ENCODE peak calls at places on chromosomes 12 and 14, in six cellular contexts. One of them, this sample, is unnamed.

GRCh38 chr12:101733166-101733565 is 6.1 kb downstream of the SYCP3 start:
- DNase-seq in OCI-LY7: no peak
- DNase-seq in progenitor cell of endocrine pancreas: no peak
- DNase-seq in CD4-positive, alpha-beta T cell: no peak
- DNase-seq in K562: no peak
- DNase-seq in fibroblast of mammary gland: no peak
- DNase-seq in this sample: no peak

GRCh38 chr14:92625213-92625612 is 111.6 kb downstream of the RIN3 start:
- DNase-seq in CD4-positive, alpha-beta T cell: no peak
- DNase-seq in progenitor cell of endocrine pancreas: no peak
- DNase-seq in OCI-LY7: no peak
- DNase-seq in fibroblast of mammary gland: peak
- DNase-seq in K562: no peak
- DNase-seq in this sample: no peak

GRCh38 chr14:93713726-93714405 is 74.4 kb downstream of the PRIMA1 start:
- DNase-seq in progenitor cell of endocrine pancreas: no peak
- DNase-seq in OCI-LY7: no peak
- DNase-seq in K562: no peak
- DNase-seq in CD4-positive, alpha-beta T cell: no peak
- DNase-seq in fibroblast of mammary gland: no peak
- DNase-seq in this sample: no peak

GRCh38 chr14:96229315-96229714 is 24.7 kb downstream of the BDKRB2 start:
- DNase-seq in fibroblast of mammary gland: peak
- DNase-seq in CD4-positive, alpha-beta T cell: no peak
- DNase-seq in progenitor cell of endocrine pancreas: no peak
- DNase-seq in K562: no peak
- DNase-seq in OCI-LY7: no peak
- DNase-seq in this sample: no peak

GRCh38 chr14:104319489-104320241 is 181.3 kb downstream of the KIF26A start:
- DNase-seq in progenitor cell of endocrine pancreas: no peak
- DNase-seq in K562: no peak
- DNase-seq in CD4-positive, alpha-beta T cell: no peak
- DNase-seq in fibroblast of mammary gland: no peak
- DNase-seq in OCI-LY7: no peak
- DNase-seq in this sample: no peak

GRCh38 chr12:30905483-30906009 is 21.0 kb upstream of the TSPAN11 start:
- DNase-seq in fibroblast of mammary gland: no peak
- DNase-seq in progenitor cell of endocrine pancreas: no peak
- DNase-seq in K562: no peak
- DNase-seq in CD4-positive, alpha-beta T cell: no peak
- DNase-seq in OCI-LY7: no peak
- DNase-seq in this sample: no peak

GRCh38 chr12:122946690-122947271 is 19.5 kb downstream of the ABCB9 start:
- DNase-seq in progenitor cell of endocrine pancreas: no peak
- DNase-seq in OCI-LY7: peak
- DNase-seq in CD4-positive, alpha-beta T cell: peak
- DNase-seq in K562: peak
- DNase-seq in fibroblast of mammary gland: peak
- DNase-seq in this sample: no peak

GRCh38 chr12:120474092-120474960 is 4.8 kb upstream of the SRSF9 start:
- DNase-seq in fibroblast of mammary gland: peak
- DNase-seq in OCI-LY7: no peak
- DNase-seq in progenitor cell of endocrine pancreas: no peak
- DNase-seq in CD4-positive, alpha-beta T cell: no peak
- DNase-seq in K562: peak
- DNase-seq in this sample: no peak

GRCh38 chr12:117352260-117352659 is 9.2 kb downstream of the NOS1 start:
- DNase-seq in OCI-LY7: no peak
- DNase-seq in K562: no peak
- DNase-seq in progenitor cell of endocrine pancreas: no peak
- DNase-seq in CD4-positive, alpha-beta T cell: no peak
- DNase-seq in fibroblast of mammary gland: no peak
- DNase-seq in this sample: no peak

GRCh38 chr14:96146131-96146771 is 58.4 kb upstream of the BDKRB2 start:
- DNase-seq in OCI-LY7: no peak
- DNase-seq in K562: no peak
- DNase-seq in CD4-positive, alpha-beta T cell: no peak
- DNase-seq in progenitor cell of endocrine pancreas: no peak
- DNase-seq in fibroblast of mammary gland: peak
- DNase-seq in this sample: no peak

GRCh38 chr12:124013073-124013472 is 40.1 kb downstream of the ZNF664 start:
- DNase-seq in K562: no peak
- DNase-seq in CD4-positive, alpha-beta T cell: no peak
- DNase-seq in progenitor cell of endocrine pancreas: no peak
- DNase-seq in fibroblast of mammary gland: no peak
- DNase-seq in OCI-LY7: no peak
- DNase-seq in this sample: no peak

GRCh38 chr12:110796952-110797351 is 49.8 kb upstream of the CCDC63 start:
- DNase-seq in OCI-LY7: no peak
- DNase-seq in fibroblast of mammary gland: no peak
- DNase-seq in progenitor cell of endocrine pancreas: no peak
- DNase-seq in K562: peak
- DNase-seq in CD4-positive, alpha-beta T cell: no peak
- DNase-seq in this sample: no peak

GRCh38 chr12:57899010-57899662 is 42.2 kb upstream of the ATP23 start:
- DNase-seq in CD4-positive, alpha-beta T cell: peak
- DNase-seq in OCI-LY7: peak
- DNase-seq in fibroblast of mammary gland: peak
- DNase-seq in K562: no peak
- DNase-seq in progenitor cell of endocrine pancreas: no peak
- DNase-seq in this sample: no peak

GRCh38 chr14:104105822-104106470 is 20.4 kb downstream of the ASPG start:
- DNase-seq in progenitor cell of endocrine pancreas: no peak
- DNase-seq in CD4-positive, alpha-beta T cell: no peak
- DNase-seq in OCI-LY7: no peak
- DNase-seq in K562: no peak
- DNase-seq in fibroblast of mammary gland: no peak
- DNase-seq in this sample: no peak

GRCh38 chr14:31070431-31070830 is 44.3 kb upstream of the STRN3 start:
- DNase-seq in progenitor cell of endocrine pancreas: no peak
- DNase-seq in CD4-positive, alpha-beta T cell: no peak
- DNase-seq in OCI-LY7: no peak
- DNase-seq in K562: no peak
- DNase-seq in fibroblast of mammary gland: peak
- DNase-seq in this sample: no peak

GRCh38 chr14:100662850-100663527 is 63.7 kb upstream of the DLK1 start:
- DNase-seq in OCI-LY7: peak
- DNase-seq in CD4-positive, alpha-beta T cell: peak
- DNase-seq in fibroblast of mammary gland: peak
- DNase-seq in progenitor cell of endocrine pancreas: peak
- DNase-seq in K562: peak
- DNase-seq in this sample: peak

GRCh38 chr14:24051789-24052655 is at the start of gene CARMIL3:
- DNase-seq in fibroblast of mammary gland: peak
- DNase-seq in progenitor cell of endocrine pancreas: peak
- DNase-seq in OCI-LY7: peak
- DNase-seq in K562: peak
- DNase-seq in CD4-positive, alpha-beta T cell: peak
- DNase-seq in this sample: peak

GRCh38 chr14:61326847-61327246 is 5.5 kb downstream of the PRKCH start:
- DNase-seq in OCI-LY7: no peak
- DNase-seq in progenitor cell of endocrine pancreas: no peak
- DNase-seq in fibroblast of mammary gland: peak
- DNase-seq in CD4-positive, alpha-beta T cell: no peak
- DNase-seq in K562: no peak
- DNase-seq in this sample: no peak

GRCh38 chr14:64762044-64763034 is 58.1 kb downstream of the PLEKHG3 start:
- DNase-seq in fibroblast of mammary gland: peak
- DNase-seq in CD4-positive, alpha-beta T cell: peak
- DNase-seq in OCI-LY7: no peak
- DNase-seq in K562: peak
- DNase-seq in progenitor cell of endocrine pancreas: no peak
- DNase-seq in this sample: no peak

GRCh38 chr12:10128687-10129086 is 1.3 kb downstream of the CLEC7A start:
- DNase-seq in progenitor cell of endocrine pancreas: no peak
- DNase-seq in CD4-positive, alpha-beta T cell: no peak
- DNase-seq in K562: no peak
- DNase-seq in fibroblast of mammary gland: no peak
- DNase-seq in OCI-LY7: no peak
- DNase-seq in this sample: no peak

GRCh38 chr14:64363265-64363840 is 24.8 kb upstream of the MTHFD1 start:
- DNase-seq in K562: no peak
- DNase-seq in CD4-positive, alpha-beta T cell: no peak
- DNase-seq in OCI-LY7: no peak
- DNase-seq in fibroblast of mammary gland: peak
- DNase-seq in progenitor cell of endocrine pancreas: no peak
- DNase-seq in this sample: no peak

GRCh38 chr12:41466762-41467270 is 278.7 kb downstream of the PDZRN4 start:
- DNase-seq in OCI-LY7: no peak
- DNase-seq in CD4-positive, alpha-beta T cell: no peak
- DNase-seq in K562: no peak
- DNase-seq in fibroblast of mammary gland: no peak
- DNase-seq in progenitor cell of endocrine pancreas: no peak
- DNase-seq in this sample: no peak

GRCh38 chr14:95462491-95462890 is 54.0 kb downstream of the SYNE3 start:
- DNase-seq in OCI-LY7: peak
- DNase-seq in progenitor cell of endocrine pancreas: no peak
- DNase-seq in K562: no peak
- DNase-seq in fibroblast of mammary gland: no peak
- DNase-seq in CD4-positive, alpha-beta T cell: peak
- DNase-seq in this sample: no peak

GRCh38 chr12:76688627-76689026 is 75.3 kb upstream of the ZDHHC17 start:
- DNase-seq in progenitor cell of endocrine pancreas: no peak
- DNase-seq in CD4-positive, alpha-beta T cell: no peak
- DNase-seq in K562: peak
- DNase-seq in fibroblast of mammary gland: peak
- DNase-seq in OCI-LY7: no peak
- DNase-seq in this sample: no peak
- TF ChIP-seq CTCF in progenitor cell of endocrine pancreas: peak
- TF ChIP-seq CTCF in CD4-positive, alpha-beta T cell: peak
- TF ChIP-seq CTCF in K562: peak
- TF ChIP-seq CTCF in fibroblast of mammary gland: peak
- TF ChIP-seq CTCF in OCI-LY7: peak
- TF ChIP-seq CTCF in this sample: peak

DNA sequence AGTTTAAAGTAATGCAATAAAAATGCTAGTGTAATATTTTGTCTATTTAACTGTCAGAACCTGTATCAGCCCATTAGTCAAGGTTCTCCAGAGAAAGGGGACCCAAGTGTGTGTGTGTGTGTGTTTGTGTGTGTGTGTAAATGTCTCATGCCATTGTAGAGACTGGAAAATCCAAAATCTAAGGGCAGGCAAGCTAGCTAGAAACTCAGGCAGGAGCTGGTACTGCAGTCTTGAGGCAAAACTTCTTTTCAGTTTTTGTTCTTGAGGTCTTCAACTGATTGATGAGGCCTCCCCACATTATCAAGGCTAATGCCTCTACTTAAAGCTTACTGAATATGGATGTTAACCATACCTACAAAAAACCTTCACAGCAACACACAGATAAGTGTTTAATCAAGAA is 126.7 kb downstream of the PRKD1 start:
- DNase-seq in CD4-positive, alpha-beta T cell: no peak
- DNase-seq in progenitor cell of endocrine pancreas: no peak
- DNase-seq in fibroblast of mammary gland: no peak
- DNase-seq in OCI-LY7: no peak
- DNase-seq in K562: no peak
- DNase-seq in this sample: no peak
- TF ChIP-seq CTCF in CD4-positive, alpha-beta T cell: no peak
- TF ChIP-seq CTCF in progenitor cell of endocrine pancreas: peak
- TF ChIP-seq CTCF in fibroblast of mammary gland: peak
- TF ChIP-seq CTCF in OCI-LY7: no peak
- TF ChIP-seq CTCF in K562: no peak
- TF ChIP-seq CTCF in this sample: peak

GRCh38 chr12:53504004-53504920 is 3.0 kb downstream of the NPFF start:
- DNase-seq in progenitor cell of endocrine pancreas: no peak
- DNase-seq in K562: no peak
- DNase-seq in fibroblast of mammary gland: no peak
- DNase-seq in CD4-positive, alpha-beta T cell: no peak
- DNase-seq in OCI-LY7: no peak
- DNase-seq in this sample: no peak
- TF ChIP-seq CTCF in progenitor cell of endocrine pancreas: no peak
- TF ChIP-seq CTCF in K562: peak
- TF ChIP-seq CTCF in fibroblast of mammary gland: no peak
- TF ChIP-seq CTCF in CD4-positive, alpha-beta T cell: no peak
- TF ChIP-seq CTCF in OCI-LY7: no peak
- TF ChIP-seq CTCF in this sample: no peak

GRCh38 chr12:12715459-12716150 is 1.6 kb upstream of the CDKN1B start:
- DNase-seq in OCI-LY7: peak
- DNase-seq in progenitor cell of endocrine pancreas: no peak
- DNase-seq in K562: no peak
- DNase-seq in fibroblast of mammary gland: no peak
- DNase-seq in CD4-positive, alpha-beta T cell: peak
- DNase-seq in this sample: no peak
- TF ChIP-seq CTCF in OCI-LY7: no peak
- TF ChIP-seq CTCF in progenitor cell of endocrine pancreas: no peak
- TF ChIP-seq CTCF in K562: no peak
- TF ChIP-seq CTCF in fibroblast of mammary gland: no peak
- TF ChIP-seq CTCF in CD4-positive, alpha-beta T cell: no peak
- TF ChIP-seq CTCF in this sample: no peak

GRCh38 chr14:72098202-72098601 is 166.0 kb downstream of the RGS6 start:
- DNase-seq in CD4-positive, alpha-beta T cell: no peak
- DNase-seq in fibroblast of mammary gland: no peak
- DNase-seq in K562: no peak
- DNase-seq in OCI-LY7: no peak
- DNase-seq in progenitor cell of endocrine pancreas: no peak
- DNase-seq in this sample: no peak

GRCh38 chr14:72104011-72104613 is 171.9 kb downstream of the RGS6 start:
- DNase-seq in progenitor cell of endocrine pancreas: no peak
- DNase-seq in OCI-LY7: peak
- DNase-seq in K562: peak
- DNase-seq in CD4-positive, alpha-beta T cell: no peak
- DNase-seq in fibroblast of mammary gland: no peak
- DNase-seq in this sample: peak
- TF ChIP-seq CTCF in progenitor cell of endocrine pancreas: peak
- TF ChIP-seq CTCF in OCI-LY7: peak
- TF ChIP-seq CTCF in K562: peak
- TF ChIP-seq CTCF in CD4-positive, alpha-beta T cell: peak
- TF ChIP-seq CTCF in fibroblast of mammary gland: peak
- TF ChIP-seq CTCF in this sample: peak

GRCh38 chr12:1698638-1699214 is 7.9 kb downstream of the ADIPOR2 start:
- DNase-seq in CD4-positive, alpha-beta T cell: no peak
- DNase-seq in K562: no peak
- DNase-seq in OCI-LY7: no peak
- DNase-seq in fibroblast of mammary gland: no peak
- DNase-seq in progenitor cell of endocrine pancreas: no peak
- DNase-seq in this sample: no peak
- TF ChIP-seq CTCF in CD4-positive, alpha-beta T cell: no peak
- TF ChIP-seq CTCF in K562: no peak
- TF ChIP-seq CTCF in OCI-LY7: no peak
- TF ChIP-seq CTCF in fibroblast of mammary gland: no peak
- TF ChIP-seq CTCF in progenitor cell of endocrine pancreas: peak
- TF ChIP-seq CTCF in this sample: no peak

GRCh38 chr12:50101663-50102062 is 2.1 kb upstream of the GPD1 start:
- DNase-seq in OCI-LY7: no peak
- DNase-seq in progenitor cell of endocrine pancreas: no peak
- DNase-seq in fibroblast of mammary gland: peak
- DNase-seq in K562: peak
- DNase-seq in CD4-positive, alpha-beta T cell: no peak
- DNase-seq in this sample: no peak
- TF ChIP-seq CTCF in OCI-LY7: peak
- TF ChIP-seq CTCF in progenitor cell of endocrine pancreas: peak
- TF ChIP-seq CTCF in fibroblast of mammary gland: peak
- TF ChIP-seq CTCF in K562: peak
- TF ChIP-seq CTCF in CD4-positive, alpha-beta T cell: no peak
- TF ChIP-seq CTCF in this sample: peak

This sample was measured in neural crest cell.